ENCODE peak calls at places on chromosomes 2 and 18, in eight cellular contexts. Y is activated naive CD4-positive, alpha-beta T cell; W is NCI-H345; S is tibial artery; Z is left ventricle myocardium inferior; J is progenitor cell of endocrine pancreas; B is activated CD8-positive, alpha-beta T cell treated with anti-CD3 and anti-CD28 coated beads for 36 hours; N is NCI-H1105 treated with DMSO at 0.1 percent for 48 hours. U is an unnamed sample.

GRCh38 chr2:186868344-186868743 is 19.4 kb upstream of the ZSWIM2 start:
- DNase-seq in Y (no peak), W (no peak), S (no peak), Z (no peak), J (no peak), B (no peak), N (peak), U (no peak)

GRCh38 chr2:55592130-55592529 is 25.3 kb downstream of the PPP4R3B start:
- DNase-seq in Y (no peak), W (no peak), S (no peak), Z (no peak), J (no peak), B (no peak), N (no peak), U (no peak)

GRCh38 chr2:46200100-46200690 is 97.0 kb upstream of the EPAS1 start:
- DNase-seq in Y (no peak), W (no peak), S (no peak), Z (no peak), J (no peak), B (no peak), N (no peak), U (no peak)

GRCh38 chr2:236661064-236661761 is 91.6 kb downstream of the ACKR3 start:
- DNase-seq in Y (no peak), W (no peak), S (peak), Z (no peak), J (no peak), B (no peak), N (no peak), U (no peak)

GRCh38 chr2:26977012-26977411 is 6.6 kb downstream of the MAPRE3 start:
- DNase-seq in Y (no peak), W (no peak), S (no peak), Z (no peak), J (no peak), B (no peak), N (no peak), U (no peak)

GRCh38 chr2:56286936-56287335 is 103.1 kb downstream of the CCDC85A start:
- DNase-seq in Y (no peak), W (no peak), S (no peak), Z (no peak), J (no peak), B (no peak), N (no peak), U (no peak)

GRCh38 chr18:63119647-63120046 is 199.9 kb downstream of the BCL2 start:
- DNase-seq in Y (no peak), W (peak), S (no peak), Z (no peak), J (no peak), B (peak), N (peak), U (no peak)

GRCh38 chr2:21317131-21317530 is 193.4 kb downstream of the TDRD15 start:
- DNase-seq in Y (no peak), W (peak), S (peak), Z (peak), J (peak), B (peak), N (peak), U (peak)

U was measured in GM10248.